ENCODE peak calls at places on chromosomes 11 and 22, in eight cellular contexts. Q, J, L, N, B, D, U and T are unnamed samples.

GRCh38 chr11:12725863-12726666 is 51.8 kb downstream of the TEAD1 start:
- DNase-seq in U (no peak), J (no peak), D (no peak), Q (no peak), B (peak), N (no peak), L (no peak), T (no peak)

GRCh38 chr11:114280696-114281095 is 15.5 kb upstream of the NNMT start:
- DNase-seq in N (peak), J (no peak), L (no peak), U (no peak), Q (peak), B (peak), D (peak), T (no peak)

GRCh38 chr11:119044708-119045107 is 12.3 kb downstream of the HYOU1 start:
- DNase-seq in J (no peak), Q (no peak), D (peak), N (no peak), L (no peak), B (no peak), U (no peak), T (no peak)

GRCh38 chr11:77115181-77115611 is 12.6 kb downstream of the OMP start:
- DNase-seq in L (no peak), D (no peak), Q (no peak), N (peak), U (no peak), J (no peak), B (no peak), T (no peak)

GRCh38 chr11:33912405-33913361 is 20.8 kb upstream of the LMO2 start:
- DNase-seq in Q (no peak), D (peak), N (no peak), J (no peak), L (peak), B (peak), U (no peak), T (no peak)

GRCh38 chr11:126969865-126970479 is 30.6 kb downstream of the KIRREL3 start:
- DNase-seq in B (peak), U (no peak), D (peak), L (no peak), N (no peak), Q (no peak), J (no peak), T (no peak)

GRCh38 chr22:23105919-23106853 is 35.6 kb downstream of the RSPH14 start:
- DNase-seq in D (no peak), L (no peak), Q (no peak), N (no peak), J (no peak), B (no peak), U (no peak), T (no peak)

GRCh38 chr11:120499088-120499487 is 12.5 kb upstream of the GRIK4 start:
- DNase-seq in D (no peak), N (no peak), U (no peak), B (no peak), J (no peak), L (peak), Q (no peak), T (no peak)

GRCh38 chr22:37563153-37564081 is 3.1 kb downstream of the CDC42EP1 start:
- DNase-seq in U (peak), L (no peak), J (no peak), B (peak), N (peak), D (no peak), Q (no peak), T (peak)

GRCh38 chr11:31795706-31796522 is 15.2 kb downstream of the PAX6 start:
- DNase-seq in U (no peak), Q (no peak), N (no peak), D (peak), L (no peak), J (no peak), B (no peak), T (no peak)

GRCh38 chr11:2929511-2929879 is 275 bp upstream of the PHLDA2 start:
- DNase-seq in Q (no peak), D (peak), L (no peak), N (peak), U (peak), J (no peak), B (peak), T (no peak)

GRCh38 chr22:49937758-49938564 is 19.5 kb downstream of the CRELD2 start:
- DNase-seq in J (no peak), Q (no peak), N (peak), L (no peak), D (no peak), B (no peak), U (peak), T (no peak)

GRCh38 chr22:16603448-16603768 is 10.8 kb upstream of the CCT8L2 start:
- DNase-seq in D (no peak), B (no peak), N (no peak), J (no peak), U (no peak), Q (no peak), L (no peak), T (no peak)
- H3K4me3 ChIP-seq in D (no peak), B (peak), N (no peak), J (no peak), U (no peak), Q (peak), L (no peak), T (peak)

DNA sequence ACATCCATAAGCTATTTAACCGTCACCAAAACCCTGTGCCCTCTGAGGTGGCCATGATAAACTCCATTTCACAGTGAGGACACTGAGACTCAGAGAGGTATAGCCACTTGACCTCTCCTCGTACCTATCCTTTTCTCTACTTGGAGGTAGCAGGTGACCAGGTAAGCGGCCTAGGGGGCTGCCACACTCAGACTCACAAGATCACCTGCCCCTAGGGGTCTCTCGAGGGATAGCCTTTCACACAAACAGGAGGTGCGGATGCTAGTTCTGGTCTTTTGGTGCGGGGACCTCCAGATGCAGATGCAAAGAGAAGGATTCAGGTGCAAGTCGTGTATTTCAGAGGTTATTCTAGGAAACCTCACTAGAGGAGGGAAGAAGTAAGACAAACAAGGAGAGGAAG is 14.6 kb downstream of the MS4A18 start:
- DNase-seq in B (no peak), J (no peak), L (no peak), N (no peak), D (no peak), Q (no peak), U (no peak), T (no peak)
- TF ChIP-seq CTCF in B (no peak), J (no peak), L (peak), N (no peak), D (peak), Q (peak), U (no peak), T (no peak)

GRCh38 chr11:65900125-65900898 is at the start of gene FOSL1:
- DNase-seq in Q (peak), D (peak), L (peak), B (peak), J (peak), U (peak), N (peak), T (peak)

GRCh38 chr11:65897020-65897471 is 3.1 kb downstream of the FOSL1 start:
- DNase-seq in Q (no peak), L (no peak), D (no peak), N (no peak), U (no peak), B (peak), J (no peak), T (no peak)

GRCh38 chr11:65900899-65901180 is 652 bp upstream of the FOSL1 start:
- DNase-seq in D (no peak), L (no peak), B (no peak), U (no peak), Q (no peak), J (no peak), N (no peak), T (no peak)

GRCh38 chr11:65899356-65900124 is 648 bp downstream of the FOSL1 start:
- DNase-seq in B (peak), L (no peak), N (peak), Q (peak), J (no peak), U (no peak), D (peak), T (peak)

GRCh38 chr11:65898656-65899355 is 1.4 kb downstream of the FOSL1 start:
- DNase-seq in D (no peak), B (peak), N (no peak), L (no peak), Q (no peak), U (no peak), J (no peak), T (no peak)
- H3K27ac ChIP-seq in D (no peak), B (peak), N (no peak), L (no peak), Q (no peak), U (no peak), J (no peak), T (peak)

GRCh38 chr22:29385305-29385704 is 3.1 kb downstream of the AP1B1 start:
- DNase-seq in U (no peak), B (no peak), D (no peak), Q (no peak), N (no peak), L (no peak), J (no peak), T (no peak)
- H3K4me3 ChIP-seq in U (no peak), B (no peak), D (no peak), Q (no peak), N (no peak), L (peak), J (no peak), T (no peak)